ENCODE peak calls at places on chromosomes 6 and 20, in six cellular contexts. X is fibroblast of lung, N is left ventricle myocardium inferior, E is Peyer's patch, M is colonic mucosa, W is PC-9. V is an unnamed sample. For H3K27me3 and H3K4me1, the result is how much of the 10 kb centered on the place peaks cover.

GRCh38 chr6:56570434-56571359 is 72.0 kb downstream of the DST start:
- DNase-seq in X (peak), N (no peak), E (no peak), M (no peak), W (no peak), V (no peak)

GRCh38 chr20:4064118-4064962 is 49.0 kb upstream of the RNF24 start:
- DNase-seq in X (peak), N (peak), E (peak), M (peak), W (peak), V (no peak)

GRCh38 chr6:39755231-39755630 is 30.0 kb upstream of the KIF6 start:
- DNase-seq in X (peak), N (no peak), E (no peak), M (no peak), W (no peak), V (no peak)

GRCh38 chr6:12112540-12113189 is 100.6 kb downstream of the HIVEP1 start:
- DNase-seq in X (peak), N (no peak), E (no peak), M (no peak), W (no peak), V (no peak)

GRCh38 chr6:158445426-158446085 is 114.3 kb upstream of the TMEM181 start:
- DNase-seq in X (peak), N (no peak), E (no peak), M (no peak), W (no peak), V (no peak)

GRCh38 chr6:112017169-112017568 is 36.7 kb upstream of the CCN6 start:
- DNase-seq in X (no peak), N (no peak), E (no peak), M (no peak), W (no peak), V (no peak)

GRCh38 chr6:120077489-120077888 is 727.9 kb upstream of the MAN1A1 start:
- DNase-seq in X (no peak), N (no peak), E (no peak), M (no peak), W (no peak), V (no peak)

GRCh38 chr6:159788757-159789376 is 535 bp downstream of the TCP1 start:
- DNase-seq in X (peak), N (peak), E (peak), M (peak), W (no peak), V (no peak)

GRCh38 chr20:4252005-4252404 is 236.6 kb upstream of the RNF24 start:
- DNase-seq in X (no peak), N (no peak), E (no peak), M (no peak), W (no peak), V (no peak)

GRCh38 chr20:35145141-35145564 is 2.0 kb downstream of the EDEM2 start:
- DNase-seq in X (peak), N (no peak), E (no peak), M (peak), W (peak), V (no peak)

GRCh38 chr6:2505624-2506023 is 245.1 kb downstream of the MYLK4 start:
- DNase-seq in X (no peak), N (no peak), E (no peak), M (peak), W (no peak), V (no peak)
- H3K27me3 ChIP-seq in X (under half), N (under half), E (under half), M (under half), W (under half), V (under half)

GRCh38 chr6:36025260-36025931 is 955 bp upstream of the SLC26A8 start:
- DNase-seq in X (peak), N (no peak), E (no peak), M (no peak), W (no peak), V (no peak)
- H3K4me1 ChIP-seq in X (under half), N (under half), E (under half), M (under half), W (under half), V (under half)

GRCh38 chr6:123810214-123810613 is 6.5 kb downstream of the NKAIN2 start:
- DNase-seq in X (no peak), N (no peak), E (no peak), M (no peak), W (no peak), V (no peak)

GRCh38 chr6:123808556-123808955 is 4.9 kb downstream of the NKAIN2 start:
- DNase-seq in X (peak), N (no peak), E (no peak), M (no peak), W (no peak), V (no peak)

GRCh38 chr6:123812621-123813020 is 9.0 kb downstream of the NKAIN2 start:
- DNase-seq in X (no peak), N (no peak), E (no peak), M (no peak), W (no peak), V (no peak)

GRCh38 chr6:123810948-123811347 is 7.3 kb downstream of the NKAIN2 start:
- DNase-seq in X (no peak), N (no peak), E (no peak), M (no peak), W (no peak), V (no peak)

GRCh38 chr6:123811378-123811777 is 7.7 kb downstream of the NKAIN2 start:
- DNase-seq in X (no peak), N (no peak), E (no peak), M (no peak), W (no peak), V (no peak)
- H3K27ac ChIP-seq in X (no peak), N (no peak), E (no peak), M (no peak), W (no peak), V (no peak)

DNA sequence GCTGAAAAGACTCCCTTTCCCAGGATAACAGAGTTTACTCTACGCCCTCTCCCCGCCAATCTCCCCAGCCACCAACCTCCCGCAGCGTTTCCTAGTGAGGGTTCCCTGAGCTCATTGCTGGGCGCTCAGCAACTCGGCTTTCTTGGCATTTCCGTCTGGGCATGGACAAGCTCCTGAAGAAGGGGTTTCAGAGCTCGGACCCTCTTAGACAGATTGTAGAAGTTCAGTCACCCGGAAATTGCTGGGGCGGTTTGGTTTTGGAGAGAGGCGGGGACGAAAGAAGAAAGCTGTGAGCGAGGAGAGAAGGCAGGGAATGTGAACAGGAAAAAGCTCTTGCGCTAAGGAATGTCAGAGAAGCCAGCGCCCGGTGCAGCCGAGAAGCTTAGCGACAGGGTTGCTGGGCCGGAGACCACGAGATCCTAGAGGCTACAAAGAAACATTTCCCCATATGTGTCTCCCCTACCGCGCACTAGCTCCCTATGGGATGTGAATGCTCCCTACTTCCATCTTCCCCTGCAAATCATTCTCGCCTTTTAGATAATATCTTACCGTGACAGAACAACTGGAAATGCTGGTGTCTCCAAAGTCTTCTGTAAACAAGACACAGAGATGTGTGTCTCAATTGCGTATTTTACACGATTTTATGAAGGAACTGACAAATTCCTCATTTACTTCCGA is 15.8 kb downstream of the POM121L2 start:
- DNase-seq in X (peak), N (no peak), E (no peak), M (no peak), W (peak), V (no peak)
- H3K27me3 ChIP-seq in X (under half), N (half or more), E (under half), M (under half), W (under half), V (half or more)

GRCh38 chr6:134005824-134006223 is 46.6 kb downstream of the SLC2A12 start:
- DNase-seq in X (no peak), N (no peak), E (no peak), M (no peak), W (no peak), V (no peak)

GRCh38 chr6:134014588-134015137 is 37.8 kb downstream of the SLC2A12 start:
- DNase-seq in X (no peak), N (no peak), E (no peak), M (no peak), W (no peak), V (no peak)

GRCh38 chr6:134007077-134007476 is 45.3 kb downstream of the SLC2A12 start:
- DNase-seq in X (no peak), N (no peak), E (no peak), M (peak), W (peak), V (no peak)

GRCh38 chr6:134009876-134010275 is 42.5 kb downstream of the SLC2A12 start:
- DNase-seq in X (no peak), N (no peak), E (no peak), M (no peak), W (no peak), V (no peak)

DNA sequence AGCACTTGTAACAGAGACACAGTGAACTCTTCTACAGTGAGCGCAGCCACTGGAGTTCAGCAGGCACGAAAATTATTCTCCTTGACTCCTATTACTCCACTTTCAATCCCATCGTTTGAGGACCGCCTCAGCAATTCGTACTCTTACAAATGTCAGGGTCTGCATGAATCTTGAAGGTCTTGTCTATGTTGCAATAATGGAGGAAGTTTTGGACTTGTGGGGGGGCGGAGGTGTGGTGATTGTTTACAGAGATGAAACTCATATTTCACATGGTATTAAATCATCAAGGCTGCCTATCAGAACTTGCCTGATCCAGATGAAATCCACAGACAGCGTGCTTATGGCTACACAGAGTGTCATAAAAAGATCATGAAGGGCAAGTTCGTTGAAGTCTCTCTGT is 42.0 kb downstream of the SLC2A12 start:
- DNase-seq in X (no peak), N (no peak), E (no peak), M (no peak), W (no peak), V (no peak)
- H3K4me1 ChIP-seq in X (under half), N (under half), E (under half), M (under half), W (under half), V (under half)

GRCh38 chr6:30712441-30712840 is 4.6 kb downstream of the MDC1 start:
- DNase-seq in X (no peak), N (no peak), E (no peak), M (no peak), W (no peak), V (no peak)

GRCh38 chr6:30705620-30706019 is 11.5 kb downstream of the MDC1 start:
- DNase-seq in X (no peak), N (no peak), E (no peak), M (no peak), W (no peak), V (no peak)

GRCh38 chr6:30707281-30707850 is 9.7 kb downstream of the MDC1 start:
- DNase-seq in X (no peak), N (no peak), E (no peak), M (peak), W (peak), V (no peak)

GRCh38 chr6:30711758-30712380 is 5.2 kb downstream of the MDC1 start:
- DNase-seq in X (no peak), N (no peak), E (no peak), M (no peak), W (no peak), V (no peak)

GRCh38 chr6:30709101-30709868 is 7.8 kb downstream of the MDC1 start:
- DNase-seq in X (no peak), N (no peak), E (no peak), M (no peak), W (no peak), V (no peak)
- H3K27ac ChIP-seq in X (no peak), N (no peak), E (no peak), M (no peak), W (no peak), V (no peak)

GRCh38 chr6:3748726-3749389 is 2.7 kb downstream of the PXDC1 start:
- DNase-seq in X (no peak), N (no peak), E (no peak), M (no peak), W (no peak), V (no peak)
- H3K27me3 ChIP-seq in X (under half), N (under half), E (under half), M (under half), W (under half), V (under half)